ENCODE peak calls at places on chromosomes 5 and 9, in five cellular contexts. One of them, this sample, is unnamed. For H3K4me1, the result is how much of the 10 kb centered on the place peaks cover.

GRCh38 chr5:59272744-59273427 is 620.6 kb downstream of the PDE4D start:
- DNase-seq in mammary epithelial cell: no peak
- DNase-seq in heart right ventricle: no peak
- DNase-seq in ascending aorta: no peak
- DNase-seq in HCT116: no peak
- DNase-seq in this sample: no peak

GRCh38 chr9:7192266-7192665 is 434.5 kb downstream of the KDM4C start:
- DNase-seq in heart right ventricle: no peak
- DNase-seq in HCT116: no peak
- DNase-seq in ascending aorta: no peak
- DNase-seq in mammary epithelial cell: no peak
- DNase-seq in this sample: no peak

GRCh38 chr9:37017546-37017945 is 16.5 kb downstream of the PAX5 start:
- DNase-seq in heart right ventricle: no peak
- DNase-seq in mammary epithelial cell: no peak
- DNase-seq in ascending aorta: no peak
- DNase-seq in HCT116: no peak
- DNase-seq in this sample: no peak

GRCh38 chr5:141868541-141868940 is 9.7 kb downstream of the PCDH1 start:
- DNase-seq in mammary epithelial cell: no peak
- DNase-seq in heart right ventricle: no peak
- DNase-seq in HCT116: no peak
- DNase-seq in ascending aorta: no peak
- DNase-seq in this sample: no peak

GRCh38 chr5:14902826-14903560 is 31.4 kb upstream of the ANKH start:
- DNase-seq in heart right ventricle: no peak
- DNase-seq in HCT116: no peak
- DNase-seq in mammary epithelial cell: peak
- DNase-seq in ascending aorta: no peak
- DNase-seq in this sample: peak

GRCh38 chr9:134236001-134236421 is 71.6 kb upstream of the RNU6ATAC start:
- DNase-seq in heart right ventricle: no peak
- DNase-seq in HCT116: no peak
- DNase-seq in ascending aorta: no peak
- DNase-seq in mammary epithelial cell: no peak
- DNase-seq in this sample: peak

GRCh38 chr5:138900281-138900965 is 25.3 kb upstream of the LRRTM2 start:
- DNase-seq in ascending aorta: no peak
- DNase-seq in mammary epithelial cell: peak
- DNase-seq in HCT116: no peak
- DNase-seq in heart right ventricle: no peak
- DNase-seq in this sample: peak

GRCh38 chr5:172180936-172181335 is 7.1 kb downstream of the STK10 start:
- DNase-seq in HCT116: no peak
- DNase-seq in ascending aorta: no peak
- DNase-seq in mammary epithelial cell: no peak
- DNase-seq in heart right ventricle: no peak
- DNase-seq in this sample: no peak

GRCh38 chr5:135567661-135568060 is 11.1 kb downstream of the CXCL14 start:
- DNase-seq in HCT116: no peak
- DNase-seq in ascending aorta: no peak
- DNase-seq in heart right ventricle: no peak
- DNase-seq in mammary epithelial cell: no peak
- DNase-seq in this sample: no peak

GRCh38 chr5:1292846-1293415 is 1.9 kb downstream of the TERT start:
- DNase-seq in HCT116: no peak
- DNase-seq in mammary epithelial cell: no peak
- DNase-seq in ascending aorta: no peak
- DNase-seq in heart right ventricle: no peak
- DNase-seq in this sample: no peak

GRCh38 chr9:35398651-35399335 is 91.1 kb upstream of the RUSC2 start:
- DNase-seq in heart right ventricle: no peak
- DNase-seq in ascending aorta: no peak
- DNase-seq in HCT116: no peak
- DNase-seq in mammary epithelial cell: no peak
- DNase-seq in this sample: no peak

GRCh38 chr5:61371474-61371873 is 39.4 kb downstream of the ZSWIM6 start:
- DNase-seq in ascending aorta: no peak
- DNase-seq in heart right ventricle: no peak
- DNase-seq in mammary epithelial cell: no peak
- DNase-seq in HCT116: no peak
- DNase-seq in this sample: no peak

GRCh38 chr5:142063878-142064331 is 44.7 kb upstream of the NDFIP1 start:
- DNase-seq in ascending aorta: peak
- DNase-seq in heart right ventricle: peak
- DNase-seq in mammary epithelial cell: peak
- DNase-seq in HCT116: no peak
- DNase-seq in this sample: peak

GRCh38 chr9:106954562-106954961 is 91.6 kb downstream of the ZNF462 start:
- DNase-seq in HCT116: no peak
- DNase-seq in heart right ventricle: no peak
- DNase-seq in ascending aorta: no peak
- DNase-seq in mammary epithelial cell: peak
- DNase-seq in this sample: peak

GRCh38 chr5:10505517-10506095 is 58.3 kb upstream of the ANKRD33B start:
- DNase-seq in heart right ventricle: no peak
- DNase-seq in HCT116: no peak
- DNase-seq in ascending aorta: no peak
- DNase-seq in mammary epithelial cell: no peak
- DNase-seq in this sample: no peak

GRCh38 chr9:90340421-90340820 is 302.2 kb downstream of the DIRAS2 start:
- DNase-seq in heart right ventricle: no peak
- DNase-seq in ascending aorta: no peak
- DNase-seq in mammary epithelial cell: peak
- DNase-seq in HCT116: no peak
- DNase-seq in this sample: peak

GRCh38 chr9:109037946-109038345 is 24.6 kb upstream of the CTNNAL1 start:
- DNase-seq in ascending aorta: no peak
- DNase-seq in mammary epithelial cell: no peak
- DNase-seq in HCT116: no peak
- DNase-seq in heart right ventricle: no peak
- DNase-seq in this sample: no peak

GRCh38 chr9:134389659-134390058 is 63.4 kb downstream of the RXRA start:
- DNase-seq in heart right ventricle: no peak
- DNase-seq in HCT116: no peak
- DNase-seq in ascending aorta: no peak
- DNase-seq in mammary epithelial cell: no peak
- DNase-seq in this sample: no peak

GRCh38 chr9:21965401-21965951 is 28.7 kb downstream of the CDKN2A start:
- DNase-seq in HCT116: no peak
- DNase-seq in heart right ventricle: peak
- DNase-seq in mammary epithelial cell: peak
- DNase-seq in ascending aorta: no peak
- DNase-seq in this sample: peak

GRCh38 chr5:139212484-139212883 is 14.3 kb upstream of the SIL1 start:
- DNase-seq in mammary epithelial cell: no peak
- DNase-seq in ascending aorta: no peak
- DNase-seq in heart right ventricle: no peak
- DNase-seq in HCT116: no peak
- DNase-seq in this sample: no peak

GRCh38 chr5:63439537-63439936 is 522.7 kb downstream of the HTR1A start:
- DNase-seq in HCT116: no peak
- DNase-seq in ascending aorta: no peak
- DNase-seq in heart right ventricle: no peak
- DNase-seq in mammary epithelial cell: no peak
- DNase-seq in this sample: no peak

GRCh38 chr9:6779417-6780241 is 21.9 kb downstream of the KDM4C start:
- DNase-seq in HCT116: no peak
- DNase-seq in heart right ventricle: no peak
- DNase-seq in ascending aorta: no peak
- DNase-seq in mammary epithelial cell: no peak
- DNase-seq in this sample: peak

GRCh38 chr9:32258482-32258881 is 126.0 kb upstream of the ACO1 start:
- DNase-seq in HCT116: no peak
- DNase-seq in mammary epithelial cell: no peak
- DNase-seq in ascending aorta: no peak
- DNase-seq in heart right ventricle: no peak
- DNase-seq in this sample: no peak

GRCh38 chr5:161283296-161283695 is 263.2 kb downstream of the GABRB2 start:
- DNase-seq in HCT116: no peak
- DNase-seq in mammary epithelial cell: no peak
- DNase-seq in heart right ventricle: no peak
- DNase-seq in ascending aorta: no peak
- DNase-seq in this sample: no peak

GRCh38 chr5:134503088-134503936 is 22.2 kb upstream of the JADE2 start:
- DNase-seq in heart right ventricle: peak
- DNase-seq in ascending aorta: peak
- DNase-seq in HCT116: peak
- DNase-seq in mammary epithelial cell: peak
- DNase-seq in this sample: no peak

GRCh38 chr9:99445377-99445891 is 223.4 kb downstream of the SEC61B start:
- DNase-seq in HCT116: no peak
- DNase-seq in heart right ventricle: peak
- DNase-seq in mammary epithelial cell: peak
- DNase-seq in ascending aorta: no peak
- DNase-seq in this sample: peak

DNA sequence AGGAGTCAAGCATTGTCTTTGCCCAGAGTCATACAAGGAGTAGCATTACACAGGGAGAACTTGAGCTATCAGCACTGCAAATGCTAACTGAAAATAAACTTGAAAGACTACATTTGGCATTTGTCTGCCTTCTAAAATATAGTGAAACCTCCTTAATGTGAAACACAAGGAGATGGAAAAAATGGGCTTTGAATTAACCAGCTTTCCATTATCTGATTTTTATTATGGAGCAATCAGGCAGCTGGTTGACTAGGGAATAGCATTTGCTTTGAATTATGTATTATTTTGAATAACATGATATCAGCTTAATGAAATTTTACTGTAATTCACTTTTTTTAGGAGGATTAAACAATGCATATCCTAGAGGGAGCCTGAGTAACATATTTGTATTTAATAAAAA is 130.8 kb downstream of the GDNF start:
- DNase-seq in ascending aorta: no peak
- DNase-seq in HCT116: no peak
- DNase-seq in mammary epithelial cell: no peak
- DNase-seq in heart right ventricle: no peak
- DNase-seq in this sample: no peak
- H3K4me1 ChIP-seq in ascending aorta: under half
- H3K4me1 ChIP-seq in HCT116: under half
- H3K4me1 ChIP-seq in mammary epithelial cell: under half
- H3K4me1 ChIP-seq in heart right ventricle: under half
- H3K4me1 ChIP-seq in this sample: under half

GRCh38 chr9:76576344-76576743 is 117.4 kb downstream of the GCNT1 start:
- DNase-seq in ascending aorta: peak
- DNase-seq in heart right ventricle: no peak
- DNase-seq in mammary epithelial cell: peak
- DNase-seq in HCT116: no peak
- DNase-seq in this sample: no peak
- H3K27ac ChIP-seq in ascending aorta: no peak
- H3K27ac ChIP-seq in heart right ventricle: no peak
- H3K27ac ChIP-seq in mammary epithelial cell: no peak
- H3K27ac ChIP-seq in HCT116: no peak
- H3K27ac ChIP-seq in this sample: no peak

GRCh38 chr5:69505306-69505705 is 12.7 kb downstream of the OCLN start:
- DNase-seq in HCT116: no peak
- DNase-seq in ascending aorta: no peak
- DNase-seq in heart right ventricle: no peak
- DNase-seq in mammary epithelial cell: no peak
- DNase-seq in this sample: no peak
- H3K4me1 ChIP-seq in HCT116: under half
- H3K4me1 ChIP-seq in ascending aorta: under half
- H3K4me1 ChIP-seq in heart right ventricle: under half
- H3K4me1 ChIP-seq in mammary epithelial cell: under half
- H3K4me1 ChIP-seq in this sample: under half

GRCh38 chr5:111758284-111758628 is 1.3 kb upstream of the NREP start:
- DNase-seq in mammary epithelial cell: no peak
- DNase-seq in ascending aorta: no peak
- DNase-seq in heart right ventricle: no peak
- DNase-seq in HCT116: no peak
- DNase-seq in this sample: no peak
- H3K27ac ChIP-seq in mammary epithelial cell: no peak
- H3K27ac ChIP-seq in ascending aorta: peak
- H3K27ac ChIP-seq in heart right ventricle: peak
- H3K27ac ChIP-seq in HCT116: peak
- H3K27ac ChIP-seq in this sample: peak

DNA sequence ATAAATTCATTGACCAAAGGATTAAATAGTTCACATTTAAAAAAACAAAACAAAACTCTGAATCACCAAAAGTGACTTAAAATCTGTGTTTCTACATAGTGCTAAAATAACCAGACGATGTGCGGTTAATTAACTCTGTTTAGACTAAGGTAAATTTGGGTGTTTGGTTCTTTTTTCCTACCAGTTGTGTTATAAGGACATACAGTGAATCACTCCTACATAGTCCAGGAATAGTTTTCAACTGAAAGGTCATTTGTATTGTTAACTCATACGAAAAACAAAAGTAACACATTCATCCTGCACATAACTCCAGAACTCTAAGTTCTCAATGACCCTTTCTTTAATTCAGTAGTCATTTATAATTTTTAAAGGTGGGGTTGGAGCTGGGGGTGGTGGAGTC is 203.7 kb downstream of the GLIS3 start:
- DNase-seq in heart right ventricle: no peak
- DNase-seq in ascending aorta: no peak
- DNase-seq in mammary epithelial cell: no peak
- DNase-seq in HCT116: no peak
- DNase-seq in this sample: no peak
- H3K4me1 ChIP-seq in heart right ventricle: under half
- H3K4me1 ChIP-seq in ascending aorta: under half
- H3K4me1 ChIP-seq in mammary epithelial cell: under half
- H3K4me1 ChIP-seq in HCT116: under half
- H3K4me1 ChIP-seq in this sample: under half

GRCh38 chr5:123810253-123810652 is 298.3 kb downstream of the CSNK1G3 start:
- DNase-seq in heart right ventricle: peak
- DNase-seq in mammary epithelial cell: no peak
- DNase-seq in HCT116: no peak
- DNase-seq in ascending aorta: no peak
- DNase-seq in this sample: no peak
- H3K27ac ChIP-seq in heart right ventricle: no peak
- H3K27ac ChIP-seq in mammary epithelial cell: no peak
- H3K27ac ChIP-seq in HCT116: no peak
- H3K27ac ChIP-seq in ascending aorta: no peak
- H3K27ac ChIP-seq in this sample: peak

DNA sequence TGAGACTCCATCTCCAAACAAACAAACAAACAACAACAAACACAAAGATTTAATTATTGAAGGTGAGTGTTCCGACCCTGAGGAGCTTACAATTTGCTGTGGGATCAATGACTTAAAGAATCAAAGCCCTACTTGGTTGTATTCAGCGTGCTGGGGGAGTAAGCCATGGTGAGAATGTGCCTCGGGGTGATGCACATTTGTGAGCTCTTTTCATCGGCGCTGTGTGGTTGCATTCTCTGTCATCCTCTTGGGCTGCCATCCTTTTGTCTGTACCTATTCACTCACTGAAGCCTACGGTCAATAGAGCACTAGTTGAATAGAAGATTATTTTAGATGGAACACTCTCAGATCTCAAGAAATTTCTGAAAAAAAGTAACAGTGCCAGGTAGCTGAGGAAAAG is 203.9 kb downstream of the CTNND2 start:
- DNase-seq in heart right ventricle: no peak
- DNase-seq in mammary epithelial cell: no peak
- DNase-seq in HCT116: no peak
- DNase-seq in ascending aorta: no peak
- DNase-seq in this sample: no peak
- H3K4me1 ChIP-seq in heart right ventricle: under half
- H3K4me1 ChIP-seq in mammary epithelial cell: under half
- H3K4me1 ChIP-seq in HCT116: under half
- H3K4me1 ChIP-seq in ascending aorta: under half
- H3K4me1 ChIP-seq in this sample: under half